ENCODE peak calls at places on chromosome 13, in four cellular contexts. R, A, V and H are unnamed samples.

GRCh38 chr13:83753912-83754624 is 128.2 kb downstream of the SLITRK1 start:
- DNase-seq in R (no peak), A (no peak), V (no peak), H (no peak)

GRCh38 chr13:97212540-97213146 is 9.5 kb upstream of the MBNL2 start:
- DNase-seq in R (no peak), A (no peak), V (no peak), H (no peak)

GRCh38 chr13:107928762-107929161 is 286.6 kb downstream of the LIG4 start:
- DNase-seq in R (no peak), A (no peak), V (no peak), H (no peak)

GRCh38 chr13:28553971-28554370 is 59.0 kb upstream of the FLT1 start:
- DNase-seq in R (no peak), A (no peak), V (no peak), H (no peak)

GRCh38 chr13:20843177-20843576 is 59.4 kb downstream of the XPO4 start:
- DNase-seq in R (no peak), A (no peak), V (no peak), H (no peak)

GRCh38 chr13:85266331-85266730 is 532.9 kb downstream of the SLITRK6 start:
- DNase-seq in R (no peak), A (no peak), V (no peak), H (no peak)

GRCh38 chr13:39347926-39348901 is 254.8 kb downstream of the LHFPL6 start:
- DNase-seq in R (no peak), A (no peak), V (peak; percentile 63), H (no peak)

GRCh38 chr13:46639033-46639981 is 86.3 kb downstream of the LRCH1 start:
- DNase-seq in R (no peak), A (no peak), V (no peak), H (no peak)

GRCh38 chr13:57925250-57925649 is 293.7 kb downstream of the PCDH17 start:
- DNase-seq in R (no peak), A (no peak), V (no peak), H (no peak)

GRCh38 chr13:29472317-29472961 is 123.0 kb downstream of the SLC7A1 start:
- DNase-seq in R (no peak), A (no peak), V (no peak), H (no peak)

GRCh38 chr13:95301135-95301946 is at the start of gene ABCC4:
- DNase-seq in R (no peak), A (peak; percentile 80), V (peak; percentile 70), H (peak; percentile 53)

GRCh38 chr13:26996965-26997752 is 174.5 kb downstream of the USP12 start:
- DNase-seq in R (no peak), A (no peak), V (no peak), H (no peak)

DNA sequence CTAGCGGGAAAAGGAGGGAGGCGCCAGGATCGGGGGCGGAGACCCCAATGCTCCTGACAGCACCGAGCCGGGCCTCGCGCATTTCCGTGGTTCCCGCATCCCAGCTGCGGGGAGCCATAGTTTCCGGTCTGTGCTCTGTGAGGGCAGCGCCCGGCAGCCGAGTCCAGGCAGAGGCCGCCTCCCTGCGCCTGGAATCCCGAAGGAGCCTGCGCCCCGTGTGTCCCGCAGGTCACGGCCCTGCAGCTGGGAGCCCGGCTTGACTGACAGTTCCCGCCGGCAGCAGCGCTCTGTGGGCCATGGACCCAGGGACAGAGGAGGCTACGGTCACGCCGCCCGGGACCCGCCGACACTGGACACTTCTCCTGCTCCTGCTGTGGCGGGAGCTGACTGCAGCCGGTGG is 74.6 kb upstream of the C13orf46 start:
- DNase-seq in R (no peak), A (no peak), V (no peak), H (no peak)
- H3K4me1 ChIP-seq in R (no peaks in the 10 kb centered on the region), A (no peaks in the 10 kb centered on the region), V (peaks cover 8% of the 10 kb centered on the region), H (peaks cover under 1% of the 10 kb centered on the region)

GRCh38 chr13:24270639-24271131 is 38.7 kb upstream of the C1QTNF9 start:
- DNase-seq in R (peak; percentile 61), A (peak; percentile 83), V (peak; percentile 65), H (no peak)
- H3K4me1 ChIP-seq in R (peaks cover 10% of the 10 kb centered on the region), A (peaks cover 71% of the 10 kb centered on the region), V (peaks cover 65% of the 10 kb centered on the region), H (peaks cover 24% of the 10 kb centered on the region)

GRCh38 chr13:110249326-110249725 is 57.6 kb downstream of the COL4A1 start:
- DNase-seq in R (no peak), A (no peak), V (no peak), H (no peak)
- H3K4me1 ChIP-seq in R (peaks cover 74% of the 10 kb centered on the region), A (peaks cover 50% of the 10 kb centered on the region), V (peaks cover 83% of the 10 kb centered on the region), H (peaks cover 23% of the 10 kb centered on the region)

GRCh38 chr13:24253520-24254150 is 55.7 kb upstream of the C1QTNF9 start:
- DNase-seq in R (no peak), A (no peak), V (no peak), H (no peak)
- H3K4me1 ChIP-seq in R (no peaks in the 10 kb centered on the region), A (peaks cover 17% of the 10 kb centered on the region), V (peaks cover 10% of the 10 kb centered on the region), H (no peaks in the 10 kb centered on the region)

GRCh38 chr13:114061746-114062145 is 70.7 kb downstream of the RASA3 start:
- DNase-seq in R (no peak), A (no peak), V (no peak), H (no peak)
- H3K4me1 ChIP-seq in R (peaks cover 50% of the 10 kb centered on the region), A (peaks cover 70% of the 10 kb centered on the region), V (peaks cover 76% of the 10 kb centered on the region), H (peaks cover 43% of the 10 kb centered on the region)

GRCh38 chr13:112725346-112726017 is 35.6 kb downstream of the ATP11A start:
- DNase-seq in R (no peak), A (peak; percentile 51), V (no peak), H (peak; percentile 85)
- H3K4me1 ChIP-seq in R (peaks cover 9% of the 10 kb centered on the region), A (peaks cover 60% of the 10 kb centered on the region), V (peaks cover 88% of the 10 kb centered on the region), H (peaks cover 48% of the 10 kb centered on the region)

DNA sequence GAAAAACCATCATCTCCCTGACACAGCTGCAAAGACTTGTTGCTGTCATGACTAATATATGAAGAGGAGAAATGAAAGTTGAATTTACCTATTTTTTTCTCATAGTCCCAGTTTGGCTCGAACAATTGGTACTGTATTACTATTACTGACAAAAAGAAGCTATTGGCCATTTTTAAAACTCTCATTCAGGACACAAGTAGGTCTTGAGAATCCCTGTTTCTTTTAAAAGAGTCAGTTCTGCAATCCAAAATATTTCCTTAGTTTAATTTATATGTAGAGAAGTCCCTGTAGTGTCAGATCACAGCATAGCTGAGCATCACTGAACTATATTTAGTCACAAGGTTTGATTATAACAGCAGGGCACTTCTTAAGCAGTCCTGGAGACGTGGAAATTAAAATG is 12.2 kb upstream of the SPART start:
- DNase-seq in R (no peak), A (no peak), V (no peak), H (no peak)
- H3K4me1 ChIP-seq in R (peaks cover 3% of the 10 kb centered on the region), A (no peaks in the 10 kb centered on the region), V (no peaks in the 10 kb centered on the region), H (peaks cover 8% of the 10 kb centered on the region)

DNA sequence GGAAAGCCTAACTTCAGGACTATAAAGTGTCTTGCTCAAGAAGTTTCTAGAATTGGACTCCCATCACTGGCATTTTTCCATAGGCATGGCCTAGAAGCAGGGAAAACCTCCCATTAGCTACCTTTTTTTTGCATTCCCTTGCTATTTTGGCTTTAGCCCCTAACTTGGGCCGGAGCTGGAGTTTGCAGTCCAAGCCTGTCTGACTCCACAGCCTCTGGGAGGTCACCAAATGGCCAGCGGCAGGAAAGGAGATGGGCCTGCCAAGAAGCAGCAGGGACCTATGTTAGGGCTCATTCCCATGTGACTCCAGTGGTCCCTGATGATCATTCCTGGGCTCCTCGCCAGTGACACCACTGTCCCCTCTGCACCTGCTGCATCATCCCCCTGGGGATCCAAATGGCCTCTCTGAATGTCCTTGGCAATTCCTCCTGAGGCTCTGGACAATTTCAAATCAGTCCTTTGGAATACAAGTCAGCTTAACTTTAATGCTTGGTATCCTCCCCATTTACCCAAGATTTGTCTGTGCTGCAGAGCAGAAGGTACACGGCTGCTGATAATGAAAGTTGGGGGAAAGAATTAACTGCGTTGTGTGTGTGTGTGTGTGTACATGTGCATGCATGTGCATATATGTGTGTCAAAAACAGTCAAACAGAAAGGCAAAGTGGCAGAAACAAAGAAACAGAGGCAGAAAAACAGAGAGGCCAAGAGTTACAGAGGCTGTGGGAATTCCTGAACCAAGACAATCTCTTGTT is 69.8 kb upstream of the SERP2 start:
- DNase-seq in R (no peak), A (no peak), V (peak; percentile 78), H (peak; percentile 74)
- H3K4me1 ChIP-seq in R (peaks cover 64% of the 10 kb centered on the region), A (peaks cover 34% of the 10 kb centered on the region), V (peaks cover 76% of the 10 kb centered on the region), H (peaks cover 71% of the 10 kb centered on the region)

GRCh38 chr13:45220403-45220802 is 19.6 kb upstream of the KCTD4 start:
- DNase-seq in R (no peak), A (no peak), V (no peak), H (no peak)

GRCh38 chr13:45224181-45224580 is 23.3 kb upstream of the KCTD4 start:
- DNase-seq in R (no peak), A (no peak), V (no peak), H (no peak)

GRCh38 chr13:45219938-45220375 is 19.1 kb upstream of the KCTD4 start:
- DNase-seq in R (no peak), A (no peak), V (no peak), H (no peak)

GRCh38 chr13:45225370-45225769 is 24.5 kb upstream of the KCTD4 start:
- DNase-seq in R (no peak), A (no peak), V (no peak), H (peak; percentile 37)

DNA sequence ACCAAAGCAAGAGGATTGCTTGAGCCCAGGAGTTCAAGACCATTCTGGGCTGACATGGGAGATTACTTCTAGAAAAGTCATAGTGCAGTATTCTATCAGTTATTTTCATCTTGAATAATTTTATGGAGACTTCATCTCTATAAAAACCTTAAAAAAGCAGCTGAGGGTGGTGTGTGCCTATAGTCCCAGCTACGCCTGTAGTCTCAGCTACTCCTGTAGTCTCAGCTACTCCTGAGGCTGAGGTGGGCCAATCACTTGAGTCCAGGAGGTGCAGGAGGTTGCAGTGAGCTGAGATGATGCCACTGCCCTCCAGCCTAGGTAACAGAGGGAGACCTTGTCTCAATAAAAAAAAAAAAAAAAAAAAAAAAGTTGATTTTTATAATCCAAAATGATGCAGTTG is 22.1 kb upstream of the KCTD4 start:
- DNase-seq in R (no peak), A (no peak), V (no peak), H (no peak)
- H3K4me1 ChIP-seq in R (no peaks in the 10 kb centered on the region), A (peaks cover 7% of the 10 kb centered on the region), V (peaks cover 22% of the 10 kb centered on the region), H (peaks cover 23% of the 10 kb centered on the region)